ENCODE peak calls at places on chromosome 1, in nine cellular contexts. W is upper lobe of right lung, Y is HFF-Myc, K is fibroblast of mammary gland, F is cardiac fibroblast, A is left ventricle myocardium inferior, P is heart left ventricle, O is brain microvascular endothelial cell, T is fibroblast of lung. Z is an unnamed sample.

GRCh38 chr1:198749279-198749678 is 110.4 kb downstream of the PTPRC start:
- DNase-seq in W (no peak), Y (no peak), K (peak), F (no peak), A (no peak), P (no peak), O (no peak), T (no peak), Z (no peak)

GRCh38 chr1:110235181-110235838 is 25.2 kb downstream of the KCNC4 start:
- DNase-seq in W (no peak), Y (no peak), K (no peak), F (no peak), A (no peak), P (peak), O (no peak), T (peak), Z (no peak)

GRCh38 chr1:164559342-164560070 is 522 bp downstream of the PBX1 start:
- DNase-seq in W (peak), Y (no peak), K (no peak), F (peak), A (peak), P (peak), O (no peak), T (peak), Z (no peak)

GRCh38 chr1:224816062-224816461 is 113.4 kb upstream of the DNAH14 start:
- DNase-seq in W (no peak), Y (no peak), K (no peak), F (no peak), A (no peak), P (no peak), O (no peak), T (no peak), Z (no peak)

GRCh38 chr1:65362545-65362944 is 53.2 kb downstream of the DNAJC6 start:
- DNase-seq in W (no peak), Y (no peak), K (no peak), F (no peak), A (no peak), P (no peak), O (no peak), T (no peak), Z (no peak)

GRCh38 chr1:111822138-111822537 is 66.4 kb downstream of the DDX20 start:
- DNase-seq in W (no peak), Y (no peak), K (no peak), F (no peak), A (no peak), P (no peak), O (no peak), T (no peak), Z (no peak)

GRCh38 chr1:2273401-2274090 is 45.4 kb downstream of the SKI start:
- DNase-seq in W (no peak), Y (no peak), K (no peak), F (no peak), A (no peak), P (no peak), O (no peak), T (no peak), Z (no peak)

GRCh38 chr1:5616366-5617178 is 375.7 kb downstream of the NPHP4 start:
- DNase-seq in W (no peak), Y (no peak), K (no peak), F (no peak), A (no peak), P (no peak), O (no peak), T (no peak), Z (no peak)

GRCh38 chr1:7117599-7118281 is 332.5 kb downstream of the CAMTA1 start:
- DNase-seq in W (no peak), Y (peak), K (peak), F (peak), A (no peak), P (no peak), O (peak), T (peak), Z (peak)

GRCh38 chr1:51728611-51729155 is 111.8 kb downstream of the OSBPL9 start:
- DNase-seq in W (no peak), Y (no peak), K (peak), F (no peak), A (no peak), P (no peak), O (no peak), T (peak), Z (no peak)

GRCh38 chr1:150093805-150094204 is 26.2 kb downstream of the VPS45 start:
- DNase-seq in W (no peak), Y (no peak), K (no peak), F (no peak), A (no peak), P (peak), O (no peak), T (no peak), Z (no peak)

GRCh38 chr1:110581637-110582036 is 24.5 kb downstream of the KCNA2 start:
- DNase-seq in W (no peak), Y (no peak), K (no peak), F (no peak), A (no peak), P (no peak), O (no peak), T (no peak), Z (no peak)

GRCh38 chr1:114347431-114348209 is 163.4 kb downstream of the TRIM33 start:
- DNase-seq in W (no peak), Y (no peak), K (no peak), F (no peak), A (no peak), P (no peak), O (no peak), T (no peak), Z (no peak)

GRCh38 chr1:44030606-44031050 is 634 bp downstream of the SLC6A9 start:
- DNase-seq in W (no peak), Y (no peak), K (peak), F (peak), A (peak), P (no peak), O (peak), T (peak), Z (no peak)

DNA sequence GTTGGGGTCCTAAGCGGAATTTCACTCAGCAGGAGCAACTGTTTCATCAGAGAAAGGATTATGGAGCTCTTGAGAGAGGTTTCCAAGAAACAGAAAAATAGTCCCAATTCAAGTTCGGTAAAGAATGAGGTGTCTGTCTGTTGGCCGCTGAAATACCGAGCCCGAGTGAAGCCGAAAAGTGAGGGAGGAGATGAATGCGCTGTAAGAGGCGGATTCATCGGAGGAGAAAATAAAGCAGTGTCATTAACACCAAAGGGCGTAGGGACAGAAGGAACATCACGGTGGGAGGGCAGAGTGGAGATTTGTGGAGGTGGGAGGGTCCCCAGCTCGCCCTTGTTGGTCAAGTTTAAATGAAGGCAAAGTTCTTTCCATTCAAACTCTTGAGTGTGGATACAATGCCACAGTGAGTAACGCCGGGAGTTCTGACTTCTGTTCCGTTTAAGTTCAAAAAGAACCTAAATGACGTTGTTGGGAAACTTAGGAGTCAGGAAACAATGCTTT is 15.7 kb upstream of the SLC45A1 start:
- DNase-seq in W (no peak), Y (no peak), K (no peak), F (no peak), A (no peak), P (no peak), O (no peak), T (peak), Z (no peak)
- H3K4me3 ChIP-seq in W (no peak), Y (no peak), K (no peak), F (no peak), A (no peak), P (no peak), O (peak), T (no peak), Z (no peak)

GRCh38 chr1:3746784-3747521 is 5.3 kb upstream of the CCDC27 start:
- DNase-seq in W (peak), Y (no peak), K (peak), F (peak), A (peak), P (peak), O (peak), T (peak), Z (no peak)

GRCh38 chr1:3745071-3745470 is 7.2 kb upstream of the CCDC27 start:
- DNase-seq in W (no peak), Y (no peak), K (no peak), F (no peak), A (no peak), P (no peak), O (no peak), T (no peak), Z (no peak)

GRCh38 chr1:3745590-3746381 is 6.5 kb upstream of the CCDC27 start:
- DNase-seq in W (no peak), Y (no peak), K (no peak), F (no peak), A (no peak), P (no peak), O (no peak), T (no peak), Z (no peak)

GRCh38 chr1:3747522-3747848 is 4.8 kb upstream of the CCDC27 start:
- DNase-seq in W (no peak), Y (no peak), K (no peak), F (no peak), A (no peak), P (no peak), O (no peak), T (no peak), Z (no peak)

DNA sequence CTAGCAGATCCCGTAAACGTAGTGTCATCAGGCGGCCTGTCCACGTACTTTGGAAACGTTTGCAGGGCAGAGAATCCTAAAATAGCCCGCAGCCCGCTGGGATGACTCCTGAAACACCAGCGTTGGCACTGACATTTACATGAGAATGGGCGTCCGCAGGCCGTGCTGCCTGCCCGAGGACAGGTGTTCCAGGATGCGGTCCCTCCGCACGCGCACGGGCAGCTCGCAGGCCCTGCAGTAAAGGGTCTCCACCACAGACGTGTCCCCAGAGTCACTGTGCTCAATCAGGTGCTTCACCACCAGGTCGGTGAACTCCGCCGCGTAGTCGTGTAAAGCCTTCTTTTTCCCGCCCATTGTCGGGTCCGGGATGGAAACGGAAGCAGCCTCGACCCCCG is 5.9 kb upstream of the CCDC27 start:
- DNase-seq in W (no peak), Y (no peak), K (peak), F (no peak), A (no peak), P (no peak), O (no peak), T (peak), Z (no peak)
- H3K4me3 ChIP-seq in W (peak), Y (peak), K (peak), F (peak), A (peak), P (peak), O (peak), T (peak), Z (peak)

GRCh38 chr1:28143496-28144202 is 32.8 kb downstream of the PTAFR start:
- DNase-seq in W (no peak), Y (no peak), K (no peak), F (no peak), A (no peak), P (no peak), O (no peak), T (no peak), Z (no peak)
- H3K4me3 ChIP-seq in W (no peak), Y (no peak), K (no peak), F (no peak), A (no peak), P (no peak), O (no peak), T (no peak), Z (no peak)

DNA sequence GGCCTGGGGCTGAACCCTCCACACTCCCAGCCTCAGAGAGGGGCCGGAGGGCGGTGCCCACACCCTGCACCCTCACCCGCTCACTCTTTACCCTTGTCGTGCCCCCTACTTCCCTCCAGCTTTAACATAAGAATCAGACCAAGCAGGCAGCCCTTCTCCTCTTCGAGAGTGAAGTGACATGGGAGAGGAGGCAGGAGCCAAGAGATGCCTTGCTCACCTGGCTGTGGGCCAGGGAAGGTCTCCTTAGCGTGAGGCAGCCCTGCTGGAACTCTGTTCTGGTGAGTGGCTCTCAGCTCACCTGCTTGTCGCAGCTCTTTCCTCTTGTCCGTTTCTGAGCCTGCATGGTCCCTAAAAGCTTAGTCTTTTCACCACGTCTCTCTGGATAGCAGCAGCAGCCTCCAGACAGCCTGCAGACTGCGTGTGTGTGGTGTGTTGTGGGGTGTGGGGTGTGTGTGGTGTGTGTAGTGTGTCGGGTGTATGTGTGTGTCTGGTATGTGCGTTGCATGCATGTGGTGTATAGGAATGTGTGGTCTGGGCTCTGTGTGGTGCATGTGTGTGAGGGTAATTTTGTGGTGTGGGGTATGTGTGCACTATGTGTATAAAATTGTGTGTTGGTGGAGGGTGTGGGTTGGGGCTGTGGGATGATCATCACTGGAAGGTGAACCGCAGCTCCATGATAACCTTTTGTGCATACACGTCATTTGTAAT is 86.7 kb downstream of the CCDC185 start:
- DNase-seq in W (no peak), Y (no peak), K (no peak), F (no peak), A (no peak), P (no peak), O (no peak), T (peak), Z (no peak)
- H3K4me3 ChIP-seq in W (no peak), Y (no peak), K (no peak), F (no peak), A (no peak), P (no peak), O (no peak), T (no peak), Z (no peak)

GRCh38 chr1:16051039-16051438 is 7.5 kb downstream of the CLCNKB start:
- DNase-seq in W (no peak), Y (no peak), K (no peak), F (no peak), A (no peak), P (no peak), O (no peak), T (no peak), Z (no peak)

GRCh38 chr1:16050328-16050727 is 6.7 kb downstream of the CLCNKB start:
- DNase-seq in W (no peak), Y (no peak), K (no peak), F (no peak), A (no peak), P (no peak), O (no peak), T (no peak), Z (no peak)

GRCh38 chr1:16046865-16047264 is 3.3 kb downstream of the CLCNKB start:
- DNase-seq in W (no peak), Y (no peak), K (no peak), F (peak), A (no peak), P (no peak), O (no peak), T (peak), Z (no peak)

GRCh38 chr1:16047791-16048475 is 4.4 kb downstream of the CLCNKB start:
- DNase-seq in W (no peak), Y (no peak), K (no peak), F (no peak), A (no peak), P (no peak), O (no peak), T (no peak), Z (no peak)

DNA sequence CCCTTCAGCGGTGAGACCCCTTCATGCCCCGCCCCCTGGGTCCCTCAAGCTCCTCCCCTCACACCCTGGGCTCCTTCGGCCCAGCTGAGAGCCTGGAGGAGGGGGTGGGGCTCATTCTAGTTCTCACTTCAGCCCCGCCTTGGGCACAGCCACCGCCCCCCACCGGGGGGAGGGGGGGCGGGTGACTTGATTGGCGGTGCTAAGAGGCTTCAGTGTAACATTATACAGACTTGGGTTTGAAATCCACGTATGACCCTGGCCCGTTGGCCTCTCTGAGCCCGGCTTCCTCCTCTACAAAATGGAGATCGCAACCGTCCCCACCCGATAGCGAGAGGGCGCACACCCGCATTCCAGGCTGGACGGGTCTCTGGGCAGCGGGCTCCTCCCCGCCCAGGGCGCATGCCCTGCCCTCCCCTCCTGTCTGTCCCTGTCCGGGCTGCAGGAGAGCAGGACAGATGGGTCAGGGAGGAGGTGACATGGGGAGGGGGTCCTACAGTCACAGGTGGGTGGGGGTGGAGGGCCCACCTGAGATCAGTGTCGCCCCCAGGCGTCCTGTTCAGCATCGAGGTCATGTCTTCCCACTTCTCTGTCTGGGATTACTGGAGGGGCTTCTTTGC is 5.1 kb downstream of the CLCNKB start:
- DNase-seq in W (peak), Y (no peak), K (no peak), F (peak), A (peak), P (peak), O (no peak), T (peak), Z (no peak)
- H3K4me3 ChIP-seq in W (peak), Y (peak), K (no peak), F (peak), A (peak), P (peak), O (peak), T (peak), Z (peak)

Z was measured in AG04450.